ENCODE peak calls at places on chromosomes 16 and 17, in six cellular contexts. I is activated CD4-positive, alpha-beta memory T cell treated with anti-CD3 and anti-CD28 coated beads, Interleukin-2, amount 10 ng/mL, durations not matched to agents 7 days and 5 days; F is A172; J is cardiac septum; K is NCI-H1694 treated with DMSO at 0.1 percent for 48 hours; T is GM12892. B is an unnamed sample.

GRCh38 chr17:69452664-69453260 is 38.3 kb downstream of the MAP2K6 start:
- DNase-seq in T (no peak), K (no peak), J (no peak), I (no peak), F (no peak), B (no peak)

GRCh38 chr17:17774009-17774881 is 62.5 kb downstream of the SREBF1 start:
- DNase-seq in I (no peak), K (no peak), F (peak), T (no peak), J (no peak), B (peak)

GRCh38 chr16:68790130-68790761 is 53.1 kb upstream of the TANGO6 start:
- DNase-seq in T (no peak), I (no peak), J (no peak), K (no peak), F (peak), B (peak)

GRCh38 chr17:6162216-6162615 is 92.0 kb downstream of the WSCD1 start:
- DNase-seq in F (no peak), K (no peak), I (no peak), J (no peak), T (no peak), B (no peak)

GRCh38 chr17:61352408-61352770 is 47.3 kb upstream of the TBX2 start:
- DNase-seq in F (no peak), K (no peak), I (no peak), T (no peak), J (no peak), B (no peak)

GRCh38 chr16:6484121-6484520 is 848.5 kb upstream of the RBFOX1 start:
- DNase-seq in I (no peak), K (peak), T (no peak), F (no peak), J (no peak), B (no peak)

GRCh38 chr17:5500247-5500803 is 14.0 kb downstream of the MIS12 start:
- DNase-seq in J (no peak), T (peak), K (peak), F (no peak), I (no peak), B (no peak)

GRCh38 chr16:9489823-9490467 is 398.5 kb downstream of the HAPSTR1 start:
- DNase-seq in F (no peak), J (no peak), T (no peak), I (no peak), K (no peak), B (no peak)

GRCh38 chr16:67432491-67432890 is 1.6 kb downstream of the HSD11B2 start:
- DNase-seq in K (no peak), I (no peak), J (no peak), F (no peak), T (no peak), B (no peak)

GRCh38 chr17:53924530-53925455 is 102.1 kb downstream of the KIF2B start:
- DNase-seq in I (no peak), T (no peak), J (no peak), F (no peak), K (no peak), B (peak)

GRCh38 chr16:60199154-60199553 is 1465.0 kb upstream of the GOT2 start:
- DNase-seq in I (no peak), T (no peak), F (no peak), J (no peak), K (no peak), B (no peak)

GRCh38 chr17:82287849-82288601 is 14.5 kb upstream of the CSNK1D start:
- DNase-seq in T (no peak), F (peak), J (no peak), K (peak), I (no peak), B (peak)

GRCh38 chr16:70553645-70554044 is 30.0 kb downstream of the SF3B3 start:
- DNase-seq in I (no peak), F (peak), J (no peak), K (no peak), T (no peak), B (peak)

GRCh38 chr17:40952675-40953074 is 14.1 kb downstream of the KRT39 start:
- DNase-seq in T (no peak), F (peak), J (no peak), K (no peak), I (no peak), B (peak)

GRCh38 chr17:29090746-29091395 is 47.9 kb downstream of the PIPOX start:
- DNase-seq in T (no peak), K (peak), J (no peak), F (no peak), I (no peak), B (no peak)

GRCh38 chr17:57109393-57110151 is 24.5 kb downstream of the AKAP1 start:
- DNase-seq in T (no peak), K (peak), J (no peak), I (no peak), F (no peak), B (no peak)

GRCh38 chr17:43418441-43419374 is 19.9 kb downstream of the ARL4D start:
- DNase-seq in I (no peak), T (no peak), K (peak), F (peak), J (no peak), B (peak)

B was measured in renal cortical epithelial cell.